ENCODE peak calls at places on chromosomes 7 and 10, in four cellular contexts. M is K562, O is GM12878, U is endothelial cell of umbilical vein. T is an unnamed sample.

GRCh38 chr10:11227103-11227502 is 209.4 kb downstream of the CELF2 start:
- DNase-seq in O (no peak), M (no peak), U (no peak), T (no peak)

GRCh38 chr10:132534348-132535064 is 3.1 kb upstream of the INPP5A start:
- DNase-seq in O (no peak), M (no peak), U (no peak), T (no peak)

GRCh38 chr7:27677912-27678612 is 15.4 kb upstream of the HIBADH start:
- DNase-seq in O (no peak), M (peak), U (peak), T (peak)

GRCh38 chr10:72513910-72514309 is 112.0 kb downstream of the MICU1 start:
- DNase-seq in M (no peak), U (no peak), O (no peak), T (no peak)

GRCh38 chr7:116315293-116315692 is 105.0 kb downstream of the TES start:
- DNase-seq in U (peak), M (no peak), O (no peak), T (peak)

GRCh38 chr10:48494073-48494472 is 110.8 kb downstream of the ARHGAP22 start:
- DNase-seq in U (no peak), M (no peak), O (no peak), T (no peak)

GRCh38 chr10:71234017-71234894 is 21.9 kb downstream of the UNC5B start:
- DNase-seq in M (no peak), O (no peak), U (no peak), T (no peak)

GRCh38 chr10:73039635-73040034 is 57.0 kb downstream of the P4HA1 start:
- DNase-seq in U (no peak), M (no peak), O (no peak), T (peak)

GRCh38 chr7:101081432-101081831 is 3.8 kb upstream of the TRIM56 start:
- DNase-seq in M (no peak), U (peak), O (no peak), T (no peak)

GRCh38 chr7:80273327-80273726 is 138.7 kb downstream of the GNAI1 start:
- DNase-seq in O (no peak), M (no peak), U (no peak), T (peak)

GRCh38 chr7:133794490-133794889 is 332.6 kb upstream of the LRGUK start:
- DNase-seq in U (no peak), M (no peak), O (no peak), T (peak)

GRCh38 chr7:144024213-144024612 is 24.1 kb downstream of the OR6B1 start:
- DNase-seq in U (no peak), M (no peak), O (no peak), T (no peak)

GRCh38 chr10:114172241-114172640 is 1.8 kb downstream of the CCDC186 start:
- DNase-seq in U (peak), O (no peak), M (no peak), T (peak)

GRCh38 chr10:44928462-44928861 is 17.3 kb downstream of the TMEM72 start:
- DNase-seq in M (no peak), O (no peak), U (no peak), T (no peak)

GRCh38 chr10:16011548-16011947 is 151.2 kb upstream of the MINDY3 start:
- DNase-seq in U (no peak), M (no peak), O (no peak), T (no peak)

DNA sequence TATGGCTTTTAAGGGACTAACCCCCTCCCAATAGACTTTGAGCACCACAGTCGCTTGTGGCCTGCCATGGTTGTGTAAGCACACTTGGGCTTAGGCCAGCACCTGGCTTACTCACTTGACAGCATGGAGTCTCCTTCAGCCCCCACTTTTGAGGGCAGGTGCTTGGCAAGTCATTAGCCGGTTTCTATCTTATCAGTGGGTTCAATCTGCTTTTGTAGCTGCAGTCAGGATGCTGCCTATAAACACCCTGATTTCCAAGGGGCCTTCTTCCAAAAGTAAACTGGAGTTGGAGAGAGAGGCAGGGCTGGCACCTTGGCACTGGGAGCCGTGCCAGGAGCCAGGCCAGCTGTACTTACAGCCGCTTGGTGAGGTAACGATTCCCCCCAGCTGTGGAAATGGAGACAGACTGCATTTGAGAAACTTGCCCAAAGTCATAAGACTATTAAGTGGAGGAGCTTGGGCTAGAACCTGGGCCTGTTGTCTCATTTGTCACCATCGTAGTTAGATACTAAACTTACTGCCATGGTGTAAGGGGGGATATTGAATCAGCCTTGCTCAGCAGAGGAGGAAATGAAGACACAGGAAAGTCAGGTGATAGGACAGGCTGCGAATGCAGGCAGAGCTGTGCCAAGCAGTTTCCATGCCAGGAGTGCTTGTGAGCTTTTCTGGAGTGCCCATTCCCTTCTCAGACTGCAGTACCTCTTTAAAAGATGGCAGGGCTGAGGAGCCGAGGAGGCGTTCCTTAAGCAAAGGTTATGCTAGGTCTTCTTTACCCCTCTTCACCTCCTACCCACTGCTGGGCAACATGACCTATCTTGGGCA is 92.3 kb upstream of the EFCAB10 start:
- DNase-seq in O (no peak), M (no peak), U (peak), T (no peak)
- TF ChIP-seq FOS in O (no peak), M (no peak), U (no peak), T (no peak)

GRCh38 chr7:46285856-46286255 is 364.8 kb upstream of the IGFBP3 start:
- DNase-seq in U (no peak), O (no peak), M (no peak), T (peak)
- TF ChIP-seq FOS in U (no peak), O (no peak), M (no peak), T (no peak)

GRCh38 chr7:149838224-149838991 is at the start of gene ZNF862:
- DNase-seq in O (peak), M (peak), U (peak), T (peak)

GRCh38 chr7:149839933-149840332 is 1.8 kb downstream of the ZNF862 start:
- DNase-seq in O (no peak), M (no peak), U (no peak), T (no peak)

GRCh38 chr7:149837620-149838223 is 453 bp upstream of the ZNF862 start:
- DNase-seq in O (no peak), M (no peak), U (no peak), T (no peak)

GRCh38 chr7:149836434-149836833 is 1.7 kb upstream of the ZNF862 start:
- DNase-seq in U (no peak), M (no peak), O (no peak), T (peak)

DNA sequence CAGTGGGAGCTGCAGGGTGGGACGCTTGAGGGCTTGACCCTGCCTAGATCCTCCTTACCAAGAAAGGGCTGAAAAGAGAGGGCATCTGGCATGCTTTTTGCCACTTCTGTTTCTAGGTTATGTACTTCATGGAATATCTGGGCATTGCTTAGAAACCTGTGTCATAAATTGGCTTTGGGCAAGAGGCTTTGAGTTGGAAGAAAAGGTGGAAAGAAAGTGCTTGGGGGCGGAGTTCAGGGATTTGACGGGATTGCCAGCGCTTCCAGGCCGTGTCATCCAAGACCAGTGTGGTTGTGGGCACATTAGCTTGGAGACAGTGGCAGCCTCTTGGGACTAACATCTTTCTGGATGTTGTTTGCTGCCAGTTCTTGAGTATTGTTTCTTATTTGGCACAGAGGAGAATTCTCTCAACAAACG is 825 bp downstream of the ZNF862 start:
- DNase-seq in U (peak), M (peak), O (no peak), T (peak)
- TF ChIP-seq FOS in U (no peak), M (no peak), O (no peak), T (no peak)

GRCh38 chr7:152015600-152015999 is 9.9 kb upstream of the GALNT11 start:
- DNase-seq in M (no peak), O (no peak), U (no peak), T (no peak)

GRCh38 chr7:152016947-152017346 is 8.5 kb upstream of the GALNT11 start:
- DNase-seq in O (no peak), M (no peak), U (no peak), T (no peak)

GRCh38 chr7:152014722-152015121 is 10.8 kb upstream of the GALNT11 start:
- DNase-seq in O (no peak), M (no peak), U (no peak), T (no peak)

GRCh38 chr7:152013230-152013629 is 12.2 kb upstream of the GALNT11 start:
- DNase-seq in O (no peak), U (no peak), M (no peak), T (no peak)

DNA sequence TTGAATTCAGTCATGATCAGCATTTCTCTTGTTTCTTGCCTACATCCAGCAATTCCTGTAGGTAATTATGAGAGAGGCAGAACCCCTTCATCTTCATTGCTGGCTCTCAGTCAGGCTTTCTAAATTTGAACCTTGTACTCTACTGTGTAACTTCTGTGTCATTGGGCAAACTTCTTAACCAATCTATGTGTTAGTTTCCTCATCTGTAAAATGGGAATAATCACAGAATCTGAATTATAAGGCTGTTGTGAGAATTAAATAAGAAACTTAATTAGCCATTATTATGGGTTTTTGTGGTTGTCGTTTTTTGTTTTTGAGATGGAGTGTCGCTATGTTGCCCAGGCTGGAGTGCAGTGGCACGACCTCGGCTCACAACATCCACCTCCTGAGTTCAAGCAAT is 11.5 kb upstream of the GALNT11 start:
- DNase-seq in U (no peak), M (no peak), O (no peak), T (no peak)
- TF ChIP-seq FOS in U (no peak), M (no peak), O (no peak), T (no peak)

GRCh38 chr10:127971973-127972615 is 65.2 kb downstream of the PTPRE start:
- DNase-seq in M (no peak), O (no peak), U (no peak), T (no peak)
- TF ChIP-seq FOS in M (no peak), O (no peak), U (no peak), T (no peak)

DNA sequence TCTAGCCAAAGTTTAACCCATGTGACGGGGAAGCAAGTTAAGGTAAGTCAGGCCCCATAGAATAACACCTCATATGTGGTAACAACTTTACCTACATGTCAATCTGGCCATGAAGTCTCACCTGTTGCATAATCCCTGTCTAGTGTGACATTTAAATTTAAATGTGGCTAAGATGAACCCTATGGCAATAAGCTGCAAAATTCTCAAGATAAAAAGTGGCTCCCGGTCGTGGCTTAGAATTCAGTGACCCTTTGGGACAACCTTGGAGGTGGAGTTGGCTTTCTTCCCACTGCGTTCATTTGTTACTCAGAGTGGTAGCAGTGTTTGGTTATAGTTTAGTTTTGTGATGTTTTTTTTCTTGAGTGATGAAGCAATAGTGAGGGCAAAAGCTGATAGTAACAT is 90.6 kb downstream of the ARID5B start:
- DNase-seq in M (no peak), U (peak), O (no peak), T (peak)
- TF ChIP-seq FOS in M (no peak), U (no peak), O (no peak), T (no peak)

DNA sequence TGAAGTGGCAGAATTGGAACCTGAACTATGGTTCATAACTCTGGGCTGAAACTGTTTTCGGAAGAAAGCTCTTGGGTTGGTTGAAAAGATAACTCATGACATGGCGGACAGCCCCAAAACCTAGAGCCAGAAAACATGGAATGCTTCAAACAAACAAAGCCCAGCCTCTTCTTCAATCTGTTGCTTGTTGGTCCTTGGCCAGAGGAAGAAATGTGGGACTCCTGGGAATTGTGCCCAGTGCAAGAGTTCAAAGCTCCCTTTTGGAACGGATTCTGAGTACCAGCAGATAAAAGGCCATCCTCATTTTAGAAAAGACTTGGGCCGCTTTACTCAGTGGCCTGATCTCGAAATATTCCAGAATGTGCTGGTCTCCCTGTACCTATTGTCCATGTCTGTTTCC is 52.8 kb upstream of the CACNB2 start:
- DNase-seq in M (no peak), U (no peak), O (no peak), T (peak)
- TF ChIP-seq FOS in M (no peak), U (no peak), O (no peak), T (no peak)

GRCh38 chr7:24930856-24931255 is 49.1 kb downstream of the OSBPL3 start:
- DNase-seq in U (no peak), O (no peak), M (no peak), T (no peak)

GRCh38 chr7:24922099-24922773 is 57.7 kb downstream of the OSBPL3 start:
- DNase-seq in U (peak), O (no peak), M (no peak), T (no peak)

GRCh38 chr7:24923172-24923865 is 56.7 kb downstream of the OSBPL3 start:
- DNase-seq in U (no peak), O (no peak), M (peak), T (no peak)

GRCh38 chr7:24924375-24924774 is 55.6 kb downstream of the OSBPL3 start:
- DNase-seq in U (no peak), O (no peak), M (no peak), T (no peak)

GRCh38 chr7:24926623-24927539 is 53.1 kb downstream of the OSBPL3 start:
- DNase-seq in M (no peak), O (no peak), U (no peak), T (peak)
- TF ChIP-seq FOS in M (no peak), O (no peak), U (no peak), T (peak)

GRCh38 chr7:1458676-1459511 is at the start of gene MICALL2:
- DNase-seq in M (peak), O (no peak), U (peak), T (peak)
- TF ChIP-seq FOS in M (peak), O (no peak), U (peak), T (peak)

T was measured in IMR-90.